ENCODE peak calls at places on chromosomes 12 and 14, in seven cellular contexts. Y, H, I, A, J, G and D are unnamed samples.

GRCh38 chr14:100676089-100676685 is 50.5 kb upstream of the DLK1 start:
- DNase-seq in H (no peak), G (no peak), Y (peak), A (no peak), I (no peak), J (no peak), D (peak)

GRCh38 chr14:79018846-79019245 is 848.7 kb downstream of the NRXN3 start:
- DNase-seq in G (no peak), J (no peak), A (no peak), I (peak), Y (peak), H (peak), D (no peak)

GRCh38 chr14:104035300-104035699 is 50.2 kb upstream of the ASPG start:
- DNase-seq in Y (no peak), A (no peak), J (no peak), G (no peak), I (no peak), H (no peak), D (no peak)

GRCh38 chr14:76551906-76552305 is 176.0 kb downstream of the ESRRB start:
- DNase-seq in G (no peak), H (no peak), Y (no peak), I (no peak), J (no peak), A (no peak), D (no peak)

GRCh38 chr14:60294670-60295069 is 45.6 kb downstream of the PPM1A start:
- DNase-seq in G (no peak), J (no peak), I (no peak), Y (no peak), H (no peak), A (no peak), D (no peak)

GRCh38 chr14:70789361-70789760 is 20.0 kb downstream of the MAP3K9 start:
- DNase-seq in G (no peak), Y (no peak), I (peak), J (peak), H (peak), A (no peak), D (peak)

GRCh38 chr12:102172436-102172835 is 25.2 kb downstream of the PMCH start:
- DNase-seq in J (no peak), A (no peak), Y (no peak), H (peak), G (no peak), I (peak), D (peak)

GRCh38 chr14:31766315-31766892 is 205.2 kb downstream of the NUBPL start:
- DNase-seq in H (no peak), Y (no peak), I (no peak), G (no peak), A (no peak), J (no peak), D (no peak)

GRCh38 chr14:82125963-82126362 is 592.3 kb upstream of the SEL1L start:
- DNase-seq in J (no peak), G (no peak), H (no peak), A (no peak), Y (no peak), I (no peak), D (no peak)

GRCh38 chr14:65412189-65412846 is at the start of gene FUT8:
- DNase-seq in Y (peak), J (peak), A (peak), H (peak), G (peak), I (peak), D (peak)

GRCh38 chr12:24742378-24742777 is 206.5 kb downstream of the BCAT1 start:
- DNase-seq in I (no peak), G (no peak), A (no peak), H (no peak), Y (no peak), J (no peak), D (no peak)

GRCh38 chr14:75523771-75524171 is 1.5 kb downstream of the BATF start:
- DNase-seq in J (no peak), A (no peak), G (peak), Y (no peak), I (no peak), H (peak), D (peak)

GRCh38 chr14:99737956-99738667 is 54.0 kb downstream of the CYP46A1 start:
- DNase-seq in J (no peak), G (no peak), I (no peak), Y (no peak), A (no peak), H (no peak), D (no peak)

GRCh38 chr12:69988601-69989194 is 163.7 kb downstream of the MYRFL start:
- DNase-seq in A (no peak), I (peak), Y (no peak), H (peak), J (no peak), G (no peak), D (peak)

GRCh38 chr12:105025890-105026289 is 39.8 kb downstream of the NOPCHAP1 start:
- DNase-seq in H (peak), G (no peak), I (peak), J (peak), A (peak), Y (no peak), D (no peak)

GRCh38 chr12:92108651-92109050 is 37.0 kb downstream of the BTG1 start:
- DNase-seq in G (no peak), J (peak), Y (no peak), A (peak), I (no peak), H (peak), D (peak)

GRCh38 chr12:7241404-7242005 is 52.0 kb downstream of the PEX5 start:
- DNase-seq in I (peak), J (no peak), A (no peak), Y (peak), H (peak), G (no peak), D (peak)

GRCh38 chr12:112350593-112351592 is 31.3 kb downstream of the HECTD4 start:
- DNase-seq in J (no peak), Y (no peak), A (no peak), I (peak), H (no peak), G (no peak), D (no peak)

GRCh38 chr14:43540948-43541347 is 966.1 kb downstream of the FSCB start:
- DNase-seq in I (no peak), G (peak), A (no peak), H (no peak), Y (no peak), J (no peak), D (no peak)
- TF ChIP-seq CTCF in I (no peak), G (no peak), A (no peak), H (no peak), Y (no peak), J (no peak), D (no peak)

DNA sequence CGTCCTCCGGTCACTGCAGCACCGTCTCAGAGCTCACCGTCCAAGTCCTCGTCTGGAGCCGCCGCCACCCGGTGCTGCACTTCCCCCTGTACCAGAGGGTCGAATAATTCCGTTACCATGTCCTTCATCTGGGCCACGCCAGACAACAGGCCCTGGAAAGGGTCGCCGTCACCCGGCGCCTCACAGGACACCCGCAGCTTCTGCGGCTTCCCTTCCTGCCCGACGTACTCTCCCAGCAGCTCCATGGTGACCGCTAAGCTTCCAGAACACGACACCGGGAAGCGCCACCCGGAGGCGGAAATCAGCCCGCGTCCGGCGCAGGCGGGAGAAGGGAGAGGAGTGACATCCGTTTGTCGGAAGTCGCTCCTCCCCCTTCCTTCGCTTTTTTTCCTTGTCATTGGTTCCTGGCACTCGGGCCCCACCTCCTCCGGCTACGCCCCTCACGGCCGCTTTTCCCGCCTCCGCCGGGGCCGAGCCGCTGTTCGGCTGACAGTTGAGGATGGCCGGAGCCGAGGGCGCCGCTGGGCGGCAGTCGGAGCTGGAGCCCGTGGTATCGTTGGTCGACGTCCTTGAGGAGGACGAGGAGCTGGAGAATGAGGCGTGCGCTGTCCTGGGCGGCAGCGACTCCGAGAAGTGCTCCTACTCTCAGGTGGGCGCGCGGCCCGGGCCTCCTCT is at the start of the genes GON7 and UBR7:
- DNase-seq in I (peak), H (peak), A (peak), G (peak), J (peak), Y (peak), D (peak)
- TF ChIP-seq CTCF in I (no peak), H (peak), A (peak), G (peak), J (peak), Y (no peak), D (no peak)

DNA sequence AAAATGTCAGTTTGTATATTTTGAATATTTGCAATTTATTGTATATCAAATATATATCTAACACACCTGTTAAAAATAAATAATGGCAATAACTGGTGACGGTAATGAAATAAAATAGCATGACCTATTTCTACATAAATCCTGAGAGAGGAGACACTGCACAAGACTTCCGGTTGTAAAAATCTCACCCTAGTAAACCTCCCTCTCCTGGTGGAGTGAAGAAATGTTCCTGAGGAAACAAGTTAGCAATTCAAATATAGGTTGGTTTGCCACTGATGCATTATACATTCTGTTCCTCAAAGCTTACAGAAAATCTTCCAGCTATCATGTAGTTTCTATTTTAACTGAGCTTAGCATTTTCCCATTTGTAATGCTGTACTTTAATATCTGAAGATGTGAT is 166.2 kb upstream of the SYT10 start:
- DNase-seq in I (no peak), H (peak), J (no peak), A (no peak), G (peak), Y (peak), D (peak)
- TF ChIP-seq CTCF in I (peak), H (peak), J (no peak), A (no peak), G (peak), Y (peak), D (peak)

GRCh38 chr14:101889898-101890297 is 74.5 kb upstream of the DYNC1H1 start:
- DNase-seq in I (no peak), A (no peak), J (no peak), H (peak), Y (no peak), G (no peak), D (peak)
- TF ChIP-seq CTCF in I (no peak), A (peak), J (no peak), H (no peak), Y (no peak), G (no peak), D (peak)

DNA sequence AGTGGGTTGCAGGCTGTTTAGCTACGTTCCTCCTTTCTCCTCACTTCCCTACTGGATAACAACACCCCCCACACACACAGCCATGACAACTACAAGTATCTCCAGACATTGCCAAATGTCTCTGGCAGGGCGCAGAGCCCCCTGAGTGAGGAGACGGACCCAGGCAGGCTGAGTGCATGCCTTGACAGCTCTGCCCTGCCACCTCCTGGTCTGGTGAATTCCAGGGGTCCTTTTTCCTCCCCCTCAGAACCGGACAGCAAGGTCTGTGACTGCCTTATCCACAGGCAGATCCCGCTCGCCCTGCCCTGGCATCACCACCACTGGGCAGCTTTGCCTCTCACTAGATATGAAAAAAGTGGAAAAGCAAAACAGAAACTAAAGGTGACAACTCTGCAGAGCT is 276.5 kb downstream of the TMEM132C start:
- DNase-seq in G (no peak), Y (no peak), A (no peak), H (no peak), I (no peak), J (no peak), D (no peak)
- TF ChIP-seq CTCF in G (no peak), Y (no peak), A (no peak), H (no peak), I (no peak), J (no peak), D (no peak)

DNA sequence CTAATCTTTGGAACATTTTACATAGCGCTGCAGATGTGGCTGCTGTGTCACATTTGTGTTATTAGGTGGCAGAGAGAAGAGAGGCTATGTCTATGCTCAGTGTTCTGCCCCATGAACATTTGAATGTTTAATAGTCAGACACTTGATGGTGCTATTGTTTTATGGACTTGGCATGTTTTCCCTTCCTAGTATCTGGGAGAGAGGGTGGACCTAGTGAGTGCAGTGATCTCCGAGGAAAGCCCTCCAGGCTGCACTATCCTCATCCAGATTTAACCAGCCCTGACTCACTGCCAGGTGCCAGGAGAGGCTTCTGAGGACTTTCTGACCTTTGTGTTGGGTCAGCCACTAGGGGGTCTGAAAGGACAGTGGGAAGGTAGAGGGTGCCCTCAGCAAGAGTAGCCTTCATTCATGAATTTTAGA is 24.3 kb downstream of the ZFC3H1 start:
- DNase-seq in A (no peak), G (peak), Y (no peak), I (no peak), J (no peak), H (no peak), D (peak)
- TF ChIP-seq CTCF in A (no peak), G (no peak), Y (no peak), I (no peak), J (no peak), H (peak), D (no peak)

DNA sequence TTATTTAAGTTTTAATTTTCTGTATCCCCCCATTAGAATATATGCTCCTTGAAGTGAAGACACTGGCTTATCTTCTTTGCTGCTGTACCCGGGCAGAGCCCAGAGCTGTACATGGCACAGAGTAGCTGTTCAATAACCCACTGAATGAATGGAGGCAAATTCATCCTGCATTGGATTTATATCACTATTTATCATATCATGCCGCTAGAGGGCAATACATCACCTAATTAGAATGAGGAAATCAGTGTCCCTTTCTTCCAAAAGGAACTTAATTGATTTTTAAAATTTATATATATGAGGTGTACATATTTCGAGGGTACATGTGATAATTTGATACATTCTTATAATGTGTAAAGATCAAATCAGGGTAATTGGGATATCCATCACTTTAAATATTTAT is 89.2 kb upstream of the TMEM260 start:
- DNase-seq in H (peak), G (no peak), I (peak), A (no peak), Y (peak), J (no peak), D (peak)
- TF ChIP-seq CTCF in H (peak), G (peak), I (peak), A (peak), Y (peak), J (peak), D (peak)

DNA sequence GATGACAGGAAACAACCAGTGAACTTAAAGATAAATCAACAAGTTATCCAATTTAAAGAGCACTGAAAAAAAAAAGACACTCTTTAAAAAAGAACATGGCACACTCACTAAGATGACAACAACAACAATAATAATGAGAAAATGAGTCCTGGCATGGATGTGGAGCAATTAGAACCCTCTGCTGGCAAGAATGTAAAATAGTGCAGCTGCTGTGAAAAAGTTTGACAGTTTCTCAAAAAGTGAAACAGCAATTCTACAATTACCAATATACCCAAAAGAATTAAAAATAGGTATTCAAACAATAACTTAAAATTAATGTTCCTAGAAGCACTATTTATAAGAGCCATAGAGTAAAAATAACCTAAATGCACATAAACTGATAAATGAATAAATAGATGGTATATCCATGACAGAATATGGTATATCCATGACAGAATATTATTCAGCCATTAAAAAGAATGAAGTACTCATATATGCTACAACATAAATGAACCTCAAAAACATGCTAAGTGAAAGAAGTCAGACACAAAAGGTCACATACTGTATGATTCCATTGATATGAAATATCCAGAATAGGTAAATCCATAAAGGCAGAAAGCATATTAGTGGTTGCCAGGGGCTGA is 49.1 kb upstream of the GPHB5 start:
- DNase-seq in H (no peak), I (no peak), Y (no peak), G (no peak), J (no peak), A (no peak), D (no peak)
- TF ChIP-seq CTCF in H (no peak), I (peak), Y (no peak), G (no peak), J (no peak), A (no peak), D (no peak)

GRCh38 chr12:13161172-13161571 is 35.4 kb upstream of the EMP1 start:
- DNase-seq in J (no peak), Y (no peak), H (no peak), A (no peak), I (no peak), G (no peak), D (no peak)
- TF ChIP-seq CTCF in J (no peak), Y (peak), H (peak), A (no peak), I (peak), G (peak), D (peak)

DNA sequence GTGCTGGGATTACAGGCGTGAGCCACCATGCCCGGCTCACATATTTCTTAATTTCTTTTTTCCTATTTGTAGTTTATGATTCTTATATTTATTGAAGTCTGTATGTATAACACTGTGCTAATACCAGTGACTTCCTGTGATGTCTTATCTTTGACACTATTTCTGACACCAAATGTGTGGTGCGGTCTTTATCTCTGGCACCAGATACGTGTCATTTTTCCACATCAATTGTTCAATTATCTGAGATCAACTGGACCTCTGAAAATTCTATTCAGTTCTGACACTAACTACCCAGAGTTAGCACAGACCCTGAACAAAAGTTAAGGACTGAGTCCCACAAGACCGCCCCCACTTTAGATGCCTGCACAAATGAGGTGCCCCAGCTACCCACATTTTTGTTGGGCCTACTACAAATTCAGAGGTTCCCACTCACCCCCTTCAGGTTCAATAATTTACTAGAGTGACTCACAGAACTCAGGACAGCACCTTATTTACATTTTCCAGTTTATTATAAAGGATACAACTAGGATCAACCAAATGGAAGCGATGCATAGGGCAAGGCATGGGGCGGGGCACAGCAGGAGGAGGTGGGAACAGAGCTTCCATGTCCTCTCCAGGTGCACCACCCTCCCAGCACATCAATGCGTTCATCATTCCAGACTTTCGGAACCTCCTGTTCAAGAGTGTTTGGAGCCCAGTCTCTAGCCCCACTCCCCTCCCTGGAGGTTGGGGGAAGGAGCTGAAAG is 11.6 kb upstream of the SRSF9 start:
- DNase-seq in I (no peak), Y (no peak), H (no peak), G (no peak), J (no peak), A (no peak), D (no peak)
- TF ChIP-seq CTCF in I (no peak), Y (no peak), H (no peak), G (no peak), J (no peak), A (no peak), D (no peak)